ENCODE peak calls at places on chromosomes 11 and 22, in four cellular contexts. A is neuronal stem cell, V is H1, T is H9. D is an unnamed sample.

GRCh38 chr11:15266999-15267398 is 152.3 kb downstream of the INSC start:
- DNase-seq in A (no peak), V (no peak), T (no peak), D (no peak)

GRCh38 chr11:120573756-120574354 is 62.3 kb downstream of the GRIK4 start:
- DNase-seq in A (no peak), V (no peak), T (no peak), D (no peak)

GRCh38 chr11:110317516-110317932 is 21.1 kb upstream of the RDX start:
- DNase-seq in A (no peak), V (no peak), T (no peak), D (peak; percentile 49)

GRCh38 chr11:19441752-19442553 is 201.2 kb upstream of the E2F8 start:
- DNase-seq in A (no peak), V (no peak), T (no peak), D (peak; percentile 98)

GRCh38 chr22:44242946-44243724 is 62.4 kb downstream of the PARVG start:
- DNase-seq in A (no peak), V (no peak), T (peak; percentile 24), D (no peak)

GRCh38 chr11:35343033-35343598 is 76.2 kb downstream of the SLC1A2 start:
- DNase-seq in A (no peak), V (no peak), T (no peak), D (no peak)

GRCh38 chr22:27952779-27953178 is 33.7 kb upstream of the PITPNB start:
- DNase-seq in A (no peak), V (no peak), T (no peak), D (no peak)

GRCh38 chr11:66224226-66224850 is 44.1 kb upstream of the RAB1B start:
- DNase-seq in A (no peak), V (no peak), T (no peak), D (no peak)

GRCh38 chr22:45785458-45785857 is 113.8 kb downstream of the ATXN10 start:
- DNase-seq in A (no peak), V (no peak), T (no peak), D (peak; percentile 44)

GRCh38 chr22:50613291-50613981 is 12.8 kb downstream of the MAPK8IP2 start:
- DNase-seq in A (no peak), V (no peak), T (peak; percentile 74), D (no peak)

GRCh38 chr11:77039491-77040400 is 5.5 kb downstream of the B3GNT6 start:
- DNase-seq in A (peak; percentile 26), V (no peak), T (peak; percentile 79), D (peak; percentile 33)

GRCh38 chr22:20205964-20206708 is 55.3 kb upstream of the CCDC188 start:
- DNase-seq in A (no peak), V (no peak), T (peak; percentile 69), D (peak; percentile 63)

GRCh38 chr11:126345283-126345682 is 10.2 kb upstream of the ST3GAL4 start:
- DNase-seq in A (no peak), V (no peak), T (no peak), D (no peak)
- H3K23ac ChIP-seq in A (peak overlapping the region; percentile 82), V (no peak overlapping the region), T (no peak overlapping the region), D (no peak overlapping the region)

GRCh38 chr11:34052036-34052607 is 591 bp downstream of the CAPRIN1 start:
- DNase-seq in A (peak; percentile 88), V (peak; percentile 53), T (peak; percentile 88), D (peak; percentile 84)

GRCh38 chr11:34050536-34050935 is 995 bp upstream of the CAPRIN1 start:
- DNase-seq in A (no peak), V (no peak), T (no peak), D (peak; percentile 10)

GRCh38 chr11:34050967-34051348 is 573 bp upstream of the CAPRIN1 start:
- DNase-seq in A (no peak), V (no peak), T (no peak), D (peak; percentile 30)

GRCh38 chr11:34052608-34053160 is 1.2 kb downstream of the CAPRIN1 start:
- DNase-seq in A (peak; percentile 15), V (no peak), T (no peak), D (no peak)

GRCh38 chr11:34051349-34052035 is at the start of gene CAPRIN1:
- DNase-seq in A (peak; percentile 89), V (peak; percentile 84), T (peak; percentile 90), D (peak; percentile 83)
- H3K23ac ChIP-seq in A (peak within 1 kb of the TSS; percentile 99), V (no peak within 1 kb of the TSS), T (peak within 1 kb of the TSS; percentile 62), D (peak within 1 kb of the TSS; percentile 99)

DNA sequence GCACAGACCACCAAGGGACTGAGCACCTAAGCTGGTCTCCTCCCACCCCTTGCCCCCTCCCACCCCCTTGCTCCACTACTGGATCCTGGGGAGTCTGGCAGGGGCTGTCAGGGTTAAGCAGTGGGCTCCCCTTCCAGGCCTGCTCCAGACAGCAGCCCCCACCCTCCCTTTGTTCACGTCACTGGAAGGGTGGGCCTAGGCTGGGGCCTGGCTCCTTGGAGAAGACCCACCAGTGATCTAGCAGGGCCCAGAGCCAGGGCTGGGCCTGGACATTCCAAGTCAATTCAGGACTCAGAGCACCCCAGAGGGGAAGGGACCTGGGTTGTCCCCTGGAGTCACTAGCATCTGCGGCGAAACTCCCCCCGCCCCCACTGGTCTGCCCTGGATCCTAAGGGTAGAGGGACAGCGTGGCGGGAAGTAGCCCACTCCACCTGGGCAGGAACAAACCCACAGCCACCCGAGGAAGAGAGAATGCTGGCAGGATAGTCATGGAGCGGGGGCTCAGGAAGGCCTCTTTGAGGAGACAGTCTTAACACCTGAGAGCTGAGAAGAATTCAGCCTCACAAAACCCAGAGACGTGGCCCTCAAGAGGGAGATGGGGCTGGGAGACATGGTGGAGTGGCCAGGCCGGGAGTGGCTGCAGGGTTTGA is 45.8 kb downstream of the IGLL1 start:
- DNase-seq in A (no peak), V (no peak), T (peak; percentile 41), D (no peak)
- H3K23ac ChIP-seq in A (no peak overlapping the region), V (no peak overlapping the region), T (no peak overlapping the region), D (no peak overlapping the region)

DNA sequence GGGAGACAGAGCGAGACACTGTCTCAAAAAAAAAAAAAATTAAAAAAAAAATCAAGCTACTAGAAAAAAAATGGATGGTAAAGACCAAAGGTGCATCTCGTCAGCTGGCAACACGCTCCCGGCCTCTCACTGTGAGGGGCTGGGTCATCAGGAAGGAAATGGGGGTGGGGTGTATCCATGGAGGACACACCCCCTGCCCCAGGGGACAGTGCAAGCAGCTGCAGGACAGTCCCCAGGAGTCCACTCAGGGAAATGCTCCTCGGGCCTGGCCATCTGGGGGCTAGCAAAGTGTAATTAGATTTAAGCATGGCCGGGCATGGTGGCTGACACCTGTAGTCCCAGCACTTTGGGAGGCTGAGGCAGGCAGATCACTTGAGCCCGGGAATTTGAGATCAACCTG is 23.1 kb downstream of the TTLL1 start:
- DNase-seq in A (no peak), V (no peak), T (no peak), D (no peak)
- H3K23ac ChIP-seq in A (no peak overlapping the region), V (no peak overlapping the region), T (no peak overlapping the region), D (no peak overlapping the region)

GRCh38 chr11:67397986-67398660 is 3.5 kb downstream of the PPP1CA start:
- DNase-seq in A (no peak), V (no peak), T (no peak), D (no peak)

GRCh38 chr11:67400251-67400941 is 1.3 kb downstream of the PPP1CA start:
- DNase-seq in A (no peak), V (no peak), T (no peak), D (no peak)

GRCh38 chr11:67401495-67402191 is at the start of gene PPP1CA:
- DNase-seq in A (peak; percentile 90), V (peak; percentile 64), T (peak; percentile 91), D (peak; percentile 79)

GRCh38 chr11:67398661-67399563 is 2.7 kb downstream of the PPP1CA start:
- DNase-seq in A (no peak), V (no peak), T (no peak), D (no peak)

DNA sequence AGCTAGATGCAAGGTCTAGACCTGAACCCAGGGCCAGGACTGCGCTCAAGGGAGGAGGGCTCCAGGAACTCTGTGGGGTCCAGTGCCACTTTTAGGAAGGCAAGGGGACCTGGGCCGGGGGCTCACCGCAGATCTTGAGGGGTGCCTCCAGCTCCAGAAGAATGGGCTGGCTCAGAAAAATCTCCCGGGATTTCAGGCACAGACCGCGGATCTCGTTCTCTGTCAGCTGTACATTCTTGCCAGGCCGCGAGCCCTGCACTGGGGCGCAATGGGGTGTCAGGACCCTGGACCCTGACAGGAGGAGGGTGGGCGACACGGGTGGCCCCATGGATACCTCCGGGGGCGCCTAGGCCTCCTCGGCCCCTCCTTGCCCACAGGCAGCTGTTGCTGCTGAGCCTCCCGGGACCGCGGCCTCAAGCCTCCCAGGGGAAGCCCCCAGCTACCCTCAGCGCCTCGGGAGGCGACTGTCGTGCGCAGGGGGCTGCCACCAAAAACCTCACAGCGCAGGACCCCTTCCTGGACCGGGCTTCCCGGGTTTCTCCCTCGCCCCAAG is 640 bp downstream of the PPP1CA start:
- DNase-seq in A (no peak), V (no peak), T (no peak), D (no peak)
- H3K23ac ChIP-seq in A (peak overlapping the region; percentile 98), V (no peak overlapping the region), T (no peak overlapping the region), D (peak overlapping the region; percentile 86)

GRCh38 chr11:58905141-58905715 is 34.1 kb upstream of the GLYATL1 start:
- DNase-seq in A (peak; percentile 59), V (no peak), T (peak; percentile 72), D (peak; percentile 70)
- H3K23ac ChIP-seq in A (no peak overlapping the region), V (no peak overlapping the region), T (no peak overlapping the region), D (peak overlapping the region; percentile 85)

GRCh38 chr22:23894710-23895598 is 771 bp downstream of the MIF start:
- DNase-seq in A (peak; percentile 61), V (no peak), T (peak; percentile 82), D (peak; percentile 63)
- H3K23ac ChIP-seq in A (peak overlapping the region; percentile 98), V (no peak overlapping the region), T (no peak overlapping the region), D (peak overlapping the region; percentile 68)

DNA sequence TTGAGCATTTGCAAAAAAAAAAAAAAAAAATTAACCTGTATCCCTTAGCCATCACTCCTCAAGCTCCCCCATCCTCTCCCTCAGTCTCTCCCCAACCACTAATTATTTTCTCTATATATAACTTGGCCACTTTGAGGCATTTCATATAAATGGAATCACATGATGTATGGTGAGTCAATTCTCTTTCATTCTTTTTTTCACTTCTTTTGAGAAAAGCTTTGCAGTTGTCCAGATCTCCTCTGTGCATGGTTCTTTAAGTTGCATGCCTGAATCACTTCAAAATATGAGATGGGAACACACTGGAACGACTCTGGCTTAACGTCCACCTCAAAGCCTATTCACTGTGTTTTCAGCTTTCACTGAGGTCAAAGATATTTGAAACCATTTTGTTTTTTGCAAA is 40.7 kb downstream of the SHANK2 start:
- DNase-seq in A (no peak), V (no peak), T (no peak), D (no peak)
- H3K23ac ChIP-seq in A (no peak overlapping the region), V (no peak overlapping the region), T (no peak overlapping the region), D (no peak overlapping the region)

GRCh38 chr11:118476676-118477075 is 40.4 kb downstream of the KMT2A start:
- DNase-seq in A (no peak), V (no peak), T (no peak), D (no peak)

DNA sequence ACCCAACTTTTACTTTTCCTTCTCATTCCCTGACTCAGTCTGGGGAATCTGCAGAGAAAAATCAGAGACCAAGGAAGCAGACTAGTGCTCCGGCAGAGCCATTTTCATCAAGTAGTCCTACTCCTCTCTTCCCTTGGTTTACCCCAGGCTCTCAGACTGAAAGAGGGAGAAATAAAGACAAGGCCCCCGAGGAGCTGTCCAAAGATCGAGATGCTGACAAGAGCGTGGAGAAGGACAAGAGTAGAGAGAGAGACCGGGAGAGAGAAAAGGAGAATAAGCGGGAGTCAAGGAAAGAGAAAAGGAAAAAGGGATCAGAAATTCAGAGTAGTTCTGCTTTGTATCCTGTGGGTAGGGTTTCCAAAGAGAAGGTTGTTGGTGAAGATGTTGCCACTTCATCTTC is 37.2 kb downstream of the KMT2A start:
- DNase-seq in A (no peak), V (no peak), T (no peak), D (no peak)
- H3K23ac ChIP-seq in A (no peak overlapping the region), V (no peak overlapping the region), T (no peak overlapping the region), D (no peak overlapping the region)

D was measured in IMR-90.